ENCODE peak calls at places on chromosome 7, in four cellular contexts. P is ovary, F is SK-N-SH, G is transverse colon. R is an unnamed sample.

GRCh38 chr7:133315332-133316040 is 62.6 kb downstream of the EXOC4 start:
- DNase-seq in P (no peak), F (no peak), G (no peak), R (no peak)

GRCh38 chr7:121398246-121398645 is 2.1 kb upstream of the FAM3C start:
- DNase-seq in P (no peak), F (no peak), G (no peak), R (peak)

GRCh38 chr7:77434570-77434969 is 18.4 kb upstream of the GSAP start:
- DNase-seq in P (no peak), F (no peak), G (no peak), R (no peak)

GRCh38 chr7:44240983-44241510 is 40.3 kb downstream of the YKT6 start:
- DNase-seq in P (peak), F (peak), G (peak), R (peak)

GRCh38 chr7:25318077-25318476 is 89.8 kb upstream of the NPVF start:
- DNase-seq in P (no peak), F (no peak), G (no peak), R (no peak)

GRCh38 chr7:130156140-130156539 is 49.1 kb downstream of the TMEM209 start:
- DNase-seq in P (no peak), F (no peak), G (no peak), R (no peak)

GRCh38 chr7:10731253-10731773 is 242.4 kb upstream of the PHF14 start:
- DNase-seq in P (no peak), F (no peak), G (no peak), R (no peak)

GRCh38 chr7:55348502-55348901 is 16.6 kb upstream of the LANCL2 start:
- DNase-seq in P (no peak), F (no peak), G (no peak), R (no peak)

GRCh38 chr7:1886361-1887064 is 216.4 kb downstream of the ELFN1 start:
- DNase-seq in P (no peak), F (no peak), G (no peak), R (no peak)

GRCh38 chr7:106306256-106306655 is 21.5 kb upstream of the NAMPT start:
- DNase-seq in P (no peak), F (no peak), G (no peak), R (no peak)

GRCh38 chr7:24059775-24060174 is 224.2 kb upstream of the NPY start:
- DNase-seq in P (no peak), F (no peak), G (no peak), R (no peak)

GRCh38 chr7:149202831-149203231 is 7.5 kb downstream of the ZNF282 start:
- DNase-seq in P (no peak), F (no peak), G (no peak), R (no peak)

GRCh38 chr7:153507885-153508284 is 544.3 kb upstream of the DPP6 start:
- DNase-seq in P (no peak), F (no peak), G (no peak), R (no peak)

GRCh38 chr7:80699030-80699638 is 60.7 kb downstream of the CD36 start:
- DNase-seq in P (no peak), F (peak), G (no peak), R (no peak)

GRCh38 chr7:21123586-21123985 is 304.3 kb upstream of the SP4 start:
- DNase-seq in P (no peak), F (no peak), G (no peak), R (no peak)

GRCh38 chr7:134755422-134756022 is 23.9 kb upstream of the CALD1 start:
- DNase-seq in P (no peak), F (peak), G (no peak), R (no peak)

GRCh38 chr7:39459606-39460090 is 106.6 kb upstream of the YAE1 start:
- DNase-seq in P (no peak), F (peak), G (no peak), R (no peak)

GRCh38 chr7:13845601-13846000 is 143.9 kb downstream of the ETV1 start:
- DNase-seq in P (no peak), F (no peak), G (no peak), R (no peak)

GRCh38 chr7:137091396-137091795 is 222.9 kb downstream of the CHRM2 start:
- DNase-seq in P (no peak), F (peak), G (no peak), R (no peak)

GRCh38 chr7:155533827-155534690 is 12.3 kb downstream of the CNPY1 start:
- DNase-seq in P (no peak), F (peak), G (no peak), R (no peak)

GRCh38 chr7:50302486-50303081 is 1.9 kb upstream of the IKZF1 start:
- DNase-seq in P (no peak), F (no peak), G (no peak), R (no peak)

GRCh38 chr7:30163231-30163894 is 28.6 kb downstream of the MTURN start:
- DNase-seq in P (no peak), F (no peak), G (no peak), R (no peak)

GRCh38 chr7:5693529-5693928 is 87.9 kb downstream of the RNF216 start:
- DNase-seq in P (no peak), F (no peak), G (no peak), R (no peak)

GRCh38 chr7:22824760-22825159 is 2.1 kb upstream of the TOMM7 start:
- DNase-seq in P (no peak), F (no peak), G (no peak), R (no peak)

GRCh38 chr7:124856299-124856888 is 73.2 kb downstream of the POT1 start:
- DNase-seq in P (no peak), F (peak), G (no peak), R (no peak)

GRCh38 chr7:25259487-25260243 is 31.4 kb upstream of the NPVF start:
- DNase-seq in P (peak), F (peak), G (peak), R (peak)

GRCh38 chr7:157963526-157963925 is 624.1 kb downstream of the PTPRN2 start:
- DNase-seq in P (no peak), F (no peak), G (no peak), R (no peak)

GRCh38 chr7:47471358-47471703 is 110.6 kb downstream of the TNS3 start:
- DNase-seq in P (no peak), F (no peak), G (no peak), R (no peak)

GRCh38 chr7:47471831-47472230 is 110.1 kb downstream of the TNS3 start:
- DNase-seq in P (no peak), F (no peak), G (no peak), R (no peak)

GRCh38 chr7:47473499-47474210 is 108.3 kb downstream of the TNS3 start:
- DNase-seq in P (no peak), F (no peak), G (no peak), R (no peak)

GRCh38 chr7:47472444-47473157 is 109.3 kb downstream of the TNS3 start:
- DNase-seq in P (no peak), F (no peak), G (no peak), R (no peak)

DNA sequence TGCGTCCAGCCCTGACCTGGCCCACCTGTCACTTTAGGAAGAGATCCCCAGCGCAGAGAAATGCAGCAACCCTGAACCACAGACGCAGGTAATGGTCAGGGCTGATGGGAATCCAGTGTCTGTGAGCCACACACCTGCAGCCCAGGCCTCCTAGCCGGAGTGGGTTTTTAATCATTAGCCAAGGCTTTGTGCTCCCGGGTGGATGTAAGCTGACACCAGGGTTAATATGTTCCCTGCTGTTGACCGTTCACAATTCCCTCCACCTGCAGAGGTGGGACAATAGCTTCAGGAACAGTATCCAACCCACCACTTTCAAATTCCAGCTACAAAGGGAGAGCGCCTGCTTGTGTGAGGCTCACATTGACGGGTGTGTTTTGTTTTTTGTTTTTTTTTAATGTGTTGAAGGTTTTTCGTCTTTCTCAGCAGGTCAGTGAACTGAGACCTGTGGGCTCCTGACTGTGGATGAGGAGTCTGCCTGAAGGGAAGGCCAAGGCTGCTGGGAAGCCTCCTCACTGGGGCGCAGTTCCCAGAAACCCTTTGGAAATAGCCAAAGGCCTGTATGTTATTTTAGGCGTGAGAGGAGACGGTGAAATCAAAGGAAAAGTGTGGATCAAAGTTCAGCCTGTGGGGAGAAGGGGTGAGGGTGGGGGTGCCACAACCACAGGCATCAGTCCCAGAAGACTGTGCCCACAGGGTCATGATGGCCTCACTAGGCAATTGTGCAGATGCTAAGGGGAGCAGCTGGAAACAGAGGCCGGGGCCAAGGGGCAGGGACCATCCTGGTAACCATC is 111.1 kb downstream of the TNS3 start:
- DNase-seq in P (peak), F (no peak), G (peak), R (peak)
- TF ChIP-seq EP300 in P (no peak), F (no peak), G (no peak), R (no peak)

GRCh38 chr7:122989041-122989440 is 6.5 kb downstream of the TAS2R16 start:
- DNase-seq in P (no peak), F (no peak), G (no peak), R (no peak)

GRCh38 chr7:122984021-122984420 is 11.5 kb downstream of the TAS2R16 start:
- DNase-seq in P (no peak), F (no peak), G (no peak), R (no peak)

GRCh38 chr7:122987463-122987862 is 8.0 kb downstream of the TAS2R16 start:
- DNase-seq in P (no peak), F (no peak), G (no peak), R (no peak)

GRCh38 chr7:122988333-122988732 is 7.2 kb downstream of the TAS2R16 start:
- DNase-seq in P (no peak), F (no peak), G (no peak), R (no peak)

GRCh38 chr7:122989577-122989976 is 5.9 kb downstream of the TAS2R16 start:
- DNase-seq in P (no peak), F (no peak), G (no peak), R (no peak)
- H3K27ac ChIP-seq in P (no peak), F (no peak), G (no peak), R (no peak)

DNA sequence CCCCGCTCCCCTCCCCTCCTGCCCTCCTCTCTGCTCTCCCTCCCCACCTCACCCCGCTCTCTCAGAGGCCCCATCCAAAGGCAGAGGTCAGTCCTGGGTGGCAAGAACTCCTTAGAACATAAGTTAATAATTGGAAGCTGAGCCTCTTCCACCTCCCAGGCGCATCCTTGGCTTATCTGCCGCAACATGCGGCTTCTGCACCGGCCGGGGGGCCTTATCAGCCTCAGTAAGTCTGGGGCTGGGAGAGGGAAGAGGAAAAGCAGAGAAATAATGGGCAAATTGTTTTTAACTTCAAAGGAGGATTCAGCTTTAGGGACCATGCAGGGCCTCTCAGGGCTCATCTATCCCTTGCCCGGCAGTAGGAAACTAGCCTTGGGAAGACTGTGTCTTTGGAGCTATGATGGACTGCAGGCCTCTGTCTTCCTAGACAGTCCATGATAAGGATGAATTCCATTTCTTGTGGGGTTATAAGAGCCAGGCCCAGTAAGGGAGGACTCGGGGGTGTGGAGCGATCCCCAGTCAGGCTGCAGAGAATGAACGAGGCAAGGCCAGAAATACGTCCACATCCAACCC is 411.6 kb downstream of the PLXNA4 start:
- DNase-seq in P (no peak), F (no peak), G (no peak), R (no peak)
- TF ChIP-seq EP300 in P (no peak), F (no peak), G (no peak), R (no peak)

DNA sequence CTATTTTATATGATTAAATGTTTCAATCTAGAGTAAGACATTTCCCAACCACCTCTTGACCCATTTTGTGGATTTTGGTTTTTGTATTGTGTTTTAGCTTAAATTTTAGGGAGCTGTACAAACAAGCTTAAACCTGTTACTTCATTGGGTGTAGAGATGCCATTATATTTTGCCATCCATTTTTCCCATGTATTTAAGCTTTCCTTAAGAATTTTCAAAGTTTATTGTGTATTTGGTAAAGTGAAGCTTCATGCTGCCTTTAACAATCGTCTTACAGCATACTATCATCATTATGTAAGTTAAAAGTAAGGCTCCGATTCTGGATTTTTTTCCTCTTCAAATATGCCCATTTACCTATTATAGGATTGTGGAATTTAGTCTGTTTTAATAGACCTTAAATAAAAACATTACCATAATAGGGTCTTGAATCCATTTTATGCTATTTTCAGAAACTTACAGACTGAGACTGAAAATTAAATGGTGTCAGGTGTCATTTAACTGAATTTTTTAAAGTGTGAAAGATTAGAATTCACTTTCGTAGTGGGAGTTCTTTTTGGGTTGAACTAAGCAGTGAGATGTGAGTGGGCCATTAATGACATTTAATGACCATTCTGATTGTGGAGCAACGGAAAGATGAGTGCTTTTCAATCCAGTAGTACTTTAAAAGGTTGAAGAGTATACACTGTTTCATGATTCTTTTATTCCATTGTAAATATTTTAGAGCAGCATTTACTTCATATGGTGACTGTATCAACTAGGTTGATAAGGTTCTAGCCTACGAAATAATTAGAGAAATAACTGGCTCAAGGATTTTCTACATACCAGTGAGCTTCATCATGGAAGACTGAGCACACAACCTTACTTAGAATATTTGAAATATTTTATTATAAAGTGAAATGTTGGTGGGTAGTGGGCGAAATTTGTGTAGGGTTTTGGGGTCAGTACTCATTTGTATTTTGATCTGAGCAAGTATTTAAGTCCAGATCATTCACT is 2.4 kb downstream of the KMT2E start:
- DNase-seq in P (no peak), F (no peak), G (no peak), R (no peak)
- H3K27ac ChIP-seq in P (no peak), F (peak), G (peak), R (peak)

GRCh38 chr7:107560898-107561516 is 2.7 kb downstream of the COG5 start:
- DNase-seq in P (no peak), F (no peak), G (no peak), R (no peak)

GRCh38 chr7:107564553-107565298 is 955 bp downstream of the DUS4L start:
- DNase-seq in P (no peak), F (no peak), G (no peak), R (no peak)

GRCh38 chr7:107563072-107563760 is 504 bp downstream of the COG5 start:
- DNase-seq in P (no peak), F (peak), G (no peak), R (peak)

GRCh38 chr7:107559864-107560263 is 3.9 kb downstream of the COG5 start:
- DNase-seq in P (no peak), F (no peak), G (no peak), R (no peak)

GRCh38 chr7:107563761-107564552 is at the start of the genes COG5 and DUS4L:
- DNase-seq in P (peak), F (peak), G (peak), R (peak)
- TF ChIP-seq EP300 in P (no peak), F (no peak), G (no peak), R (no peak)

DNA sequence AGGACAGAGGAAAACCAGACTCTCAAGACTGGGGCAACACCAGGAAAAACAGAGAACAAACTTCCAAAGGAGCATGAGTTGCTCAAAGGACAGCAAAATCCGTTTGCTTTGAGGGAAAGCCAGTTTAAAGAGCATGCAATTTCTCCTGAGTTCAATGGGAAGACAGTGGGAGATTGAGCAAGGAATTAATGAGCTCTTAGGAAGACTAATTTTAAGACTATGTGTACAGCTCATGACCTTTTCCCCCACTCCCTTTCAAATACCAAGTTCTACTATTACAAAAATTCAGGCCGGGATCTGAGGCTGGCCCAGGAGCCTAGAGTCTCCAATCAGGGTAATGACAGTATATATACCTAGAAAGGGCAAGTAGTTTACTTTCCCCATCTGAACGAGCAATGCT is 79.2 kb downstream of the EPDR1 start:
- DNase-seq in P (no peak), F (no peak), G (no peak), R (no peak)
- H3K27ac ChIP-seq in P (no peak), F (no peak), G (no peak), R (no peak)

DNA sequence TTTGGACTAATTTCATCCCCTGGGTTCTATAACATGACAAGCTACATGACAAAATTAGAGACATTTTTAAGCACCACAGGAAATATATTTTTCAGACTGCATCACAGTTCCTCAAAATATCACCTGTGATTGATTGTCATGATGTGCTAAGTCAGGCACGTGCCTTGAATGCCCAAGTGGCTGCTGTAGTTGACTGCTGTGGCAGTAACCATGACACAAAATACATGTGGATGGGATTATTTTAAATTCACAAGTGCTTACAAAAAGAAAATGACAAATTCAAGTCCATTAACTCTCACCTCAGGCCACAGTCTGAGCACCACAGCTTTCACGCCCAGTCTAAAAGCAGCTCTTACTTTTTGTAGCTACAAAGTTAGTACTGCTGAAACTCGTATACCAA is 45.5 kb downstream of the TNPO3 start:
- DNase-seq in P (no peak), F (no peak), G (no peak), R (no peak)
- TF ChIP-seq EP300 in P (no peak), F (no peak), G (no peak), R (no peak)

GRCh38 chr7:151711435-151711872 is 165.5 kb downstream of the PRKAG2 start:
- DNase-seq in P (no peak), F (no peak), G (no peak), R (no peak)
- H3K27ac ChIP-seq in P (no peak), F (no peak), G (no peak), R (no peak)

R was measured in stomach.